ENCODE peak calls at places on chromosomes 6 and 20, in nine cellular contexts. One of them, this sample, is unnamed.

GRCh38 chr6:19838442-19839236 is 1.5 kb downstream of the ID4 start:
- DNase-seq in heart right ventricle: no peak
- DNase-seq in C1 segment of cervical spinal cord: no peak
- DNase-seq in head of caudate nucleus: peak
- DNase-seq in SK-N-DZ: peak
- DNase-seq in stimulated activated CD4-positive, alpha-beta T cell treated with anti-CD3 and anti-CD28 coated beads, Interleukin-12 subunit alpha, Interleukin-12 subunit beta, amount 100 ng/mL, for 4 hours: no peak
- DNase-seq in spleen: no peak
- DNase-seq in kidney tubule cell: peak
- DNase-seq in HTR-8/SVneo: peak
- DNase-seq in this sample: no peak

GRCh38 chr6:48113130-48113529 is 2.1 kb upstream of the PTCHD4 start:
- DNase-seq in HTR-8/SVneo: no peak
- DNase-seq in spleen: no peak
- DNase-seq in heart right ventricle: no peak
- DNase-seq in C1 segment of cervical spinal cord: no peak
- DNase-seq in stimulated activated CD4-positive, alpha-beta T cell treated with anti-CD3 and anti-CD28 coated beads, Interleukin-12 subunit alpha, Interleukin-12 subunit beta, amount 100 ng/mL, for 4 hours: no peak
- DNase-seq in SK-N-DZ: peak
- DNase-seq in head of caudate nucleus: no peak
- DNase-seq in kidney tubule cell: no peak
- DNase-seq in this sample: no peak

GRCh38 chr6:149079911-149080501 is 237.5 kb upstream of the TAB2 start:
- DNase-seq in C1 segment of cervical spinal cord: peak
- DNase-seq in spleen: no peak
- DNase-seq in HTR-8/SVneo: no peak
- DNase-seq in SK-N-DZ: peak
- DNase-seq in kidney tubule cell: no peak
- DNase-seq in head of caudate nucleus: no peak
- DNase-seq in stimulated activated CD4-positive, alpha-beta T cell treated with anti-CD3 and anti-CD28 coated beads, Interleukin-12 subunit alpha, Interleukin-12 subunit beta, amount 100 ng/mL, for 4 hours: no peak
- DNase-seq in heart right ventricle: peak
- DNase-seq in this sample: no peak

GRCh38 chr6:131766631-131767030 is 41.2 kb upstream of the ENPP1 start:
- DNase-seq in heart right ventricle: no peak
- DNase-seq in head of caudate nucleus: no peak
- DNase-seq in spleen: no peak
- DNase-seq in C1 segment of cervical spinal cord: no peak
- DNase-seq in kidney tubule cell: no peak
- DNase-seq in SK-N-DZ: no peak
- DNase-seq in HTR-8/SVneo: no peak
- DNase-seq in stimulated activated CD4-positive, alpha-beta T cell treated with anti-CD3 and anti-CD28 coated beads, Interleukin-12 subunit alpha, Interleukin-12 subunit beta, amount 100 ng/mL, for 4 hours: no peak
- DNase-seq in this sample: no peak

GRCh38 chr6:4167833-4168232 is 32.5 kb upstream of the ECI2 start:
- DNase-seq in heart right ventricle: no peak
- DNase-seq in stimulated activated CD4-positive, alpha-beta T cell treated with anti-CD3 and anti-CD28 coated beads, Interleukin-12 subunit alpha, Interleukin-12 subunit beta, amount 100 ng/mL, for 4 hours: no peak
- DNase-seq in head of caudate nucleus: no peak
- DNase-seq in spleen: no peak
- DNase-seq in C1 segment of cervical spinal cord: no peak
- DNase-seq in kidney tubule cell: no peak
- DNase-seq in SK-N-DZ: no peak
- DNase-seq in HTR-8/SVneo: no peak
- DNase-seq in this sample: no peak

GRCh38 chr6:151478670-151479069 is 15.1 kb upstream of the CCDC170 start:
- DNase-seq in stimulated activated CD4-positive, alpha-beta T cell treated with anti-CD3 and anti-CD28 coated beads, Interleukin-12 subunit alpha, Interleukin-12 subunit beta, amount 100 ng/mL, for 4 hours: no peak
- DNase-seq in heart right ventricle: no peak
- DNase-seq in kidney tubule cell: no peak
- DNase-seq in HTR-8/SVneo: no peak
- DNase-seq in SK-N-DZ: no peak
- DNase-seq in spleen: no peak
- DNase-seq in C1 segment of cervical spinal cord: no peak
- DNase-seq in head of caudate nucleus: no peak
- DNase-seq in this sample: no peak

GRCh38 chr6:133041020-133041419 is 200.1 kb upstream of the EYA4 start:
- DNase-seq in C1 segment of cervical spinal cord: no peak
- DNase-seq in heart right ventricle: peak
- DNase-seq in HTR-8/SVneo: no peak
- DNase-seq in head of caudate nucleus: no peak
- DNase-seq in kidney tubule cell: no peak
- DNase-seq in stimulated activated CD4-positive, alpha-beta T cell treated with anti-CD3 and anti-CD28 coated beads, Interleukin-12 subunit alpha, Interleukin-12 subunit beta, amount 100 ng/mL, for 4 hours: no peak
- DNase-seq in SK-N-DZ: peak
- DNase-seq in spleen: no peak
- DNase-seq in this sample: no peak

GRCh38 chr6:72940265-72940664 is 285.0 kb downstream of the KHDC1L start:
- DNase-seq in spleen: no peak
- DNase-seq in SK-N-DZ: no peak
- DNase-seq in HTR-8/SVneo: no peak
- DNase-seq in C1 segment of cervical spinal cord: no peak
- DNase-seq in stimulated activated CD4-positive, alpha-beta T cell treated with anti-CD3 and anti-CD28 coated beads, Interleukin-12 subunit alpha, Interleukin-12 subunit beta, amount 100 ng/mL, for 4 hours: no peak
- DNase-seq in heart right ventricle: no peak
- DNase-seq in head of caudate nucleus: no peak
- DNase-seq in kidney tubule cell: peak
- DNase-seq in this sample: no peak

GRCh38 chr20:58719258-58719657 is 26.7 kb downstream of the NPEPL1 start:
- DNase-seq in spleen: peak
- DNase-seq in SK-N-DZ: peak
- DNase-seq in kidney tubule cell: no peak
- DNase-seq in stimulated activated CD4-positive, alpha-beta T cell treated with anti-CD3 and anti-CD28 coated beads, Interleukin-12 subunit alpha, Interleukin-12 subunit beta, amount 100 ng/mL, for 4 hours: no peak
- DNase-seq in HTR-8/SVneo: no peak
- DNase-seq in heart right ventricle: no peak
- DNase-seq in C1 segment of cervical spinal cord: no peak
- DNase-seq in head of caudate nucleus: no peak
- DNase-seq in this sample: no peak

GRCh38 chr20:33910056-33910455 is 83.7 kb upstream of the RALY start:
- DNase-seq in HTR-8/SVneo: no peak
- DNase-seq in SK-N-DZ: no peak
- DNase-seq in stimulated activated CD4-positive, alpha-beta T cell treated with anti-CD3 and anti-CD28 coated beads, Interleukin-12 subunit alpha, Interleukin-12 subunit beta, amount 100 ng/mL, for 4 hours: no peak
- DNase-seq in C1 segment of cervical spinal cord: no peak
- DNase-seq in kidney tubule cell: no peak
- DNase-seq in spleen: no peak
- DNase-seq in head of caudate nucleus: no peak
- DNase-seq in heart right ventricle: no peak
- DNase-seq in this sample: no peak

GRCh38 chr6:71387179-71387578 is 98.6 kb downstream of the OGFRL1 start:
- DNase-seq in stimulated activated CD4-positive, alpha-beta T cell treated with anti-CD3 and anti-CD28 coated beads, Interleukin-12 subunit alpha, Interleukin-12 subunit beta, amount 100 ng/mL, for 4 hours: no peak
- DNase-seq in HTR-8/SVneo: no peak
- DNase-seq in C1 segment of cervical spinal cord: no peak
- DNase-seq in kidney tubule cell: no peak
- DNase-seq in spleen: no peak
- DNase-seq in SK-N-DZ: no peak
- DNase-seq in head of caudate nucleus: no peak
- DNase-seq in heart right ventricle: no peak
- DNase-seq in this sample: no peak

GRCh38 chr6:125789576-125790402 is 971 bp upstream of the NCOA7 start:
- DNase-seq in HTR-8/SVneo: no peak
- DNase-seq in head of caudate nucleus: peak
- DNase-seq in heart right ventricle: peak
- DNase-seq in kidney tubule cell: peak
- DNase-seq in stimulated activated CD4-positive, alpha-beta T cell treated with anti-CD3 and anti-CD28 coated beads, Interleukin-12 subunit alpha, Interleukin-12 subunit beta, amount 100 ng/mL, for 4 hours: peak
- DNase-seq in SK-N-DZ: peak
- DNase-seq in spleen: peak
- DNase-seq in C1 segment of cervical spinal cord: peak
- DNase-seq in this sample: no peak

GRCh38 chr20:25574411-25574810 is 10.9 kb downstream of the NINL start:
- DNase-seq in stimulated activated CD4-positive, alpha-beta T cell treated with anti-CD3 and anti-CD28 coated beads, Interleukin-12 subunit alpha, Interleukin-12 subunit beta, amount 100 ng/mL, for 4 hours: no peak
- DNase-seq in SK-N-DZ: peak
- DNase-seq in spleen: peak
- DNase-seq in head of caudate nucleus: no peak
- DNase-seq in C1 segment of cervical spinal cord: no peak
- DNase-seq in kidney tubule cell: peak
- DNase-seq in heart right ventricle: no peak
- DNase-seq in HTR-8/SVneo: peak
- DNase-seq in this sample: no peak

GRCh38 chr6:156582509-156582992 is 194.6 kb upstream of the ARID1B start:
- DNase-seq in heart right ventricle: no peak
- DNase-seq in kidney tubule cell: no peak
- DNase-seq in spleen: no peak
- DNase-seq in stimulated activated CD4-positive, alpha-beta T cell treated with anti-CD3 and anti-CD28 coated beads, Interleukin-12 subunit alpha, Interleukin-12 subunit beta, amount 100 ng/mL, for 4 hours: no peak
- DNase-seq in HTR-8/SVneo: no peak
- DNase-seq in SK-N-DZ: no peak
- DNase-seq in head of caudate nucleus: peak
- DNase-seq in C1 segment of cervical spinal cord: no peak
- DNase-seq in this sample: no peak

GRCh38 chr20:58308680-58309527 is 611 bp upstream of the RAB22A start:
- DNase-seq in kidney tubule cell: peak
- DNase-seq in SK-N-DZ: peak
- DNase-seq in stimulated activated CD4-positive, alpha-beta T cell treated with anti-CD3 and anti-CD28 coated beads, Interleukin-12 subunit alpha, Interleukin-12 subunit beta, amount 100 ng/mL, for 4 hours: peak
- DNase-seq in HTR-8/SVneo: peak
- DNase-seq in heart right ventricle: peak
- DNase-seq in spleen: peak
- DNase-seq in C1 segment of cervical spinal cord: peak
- DNase-seq in head of caudate nucleus: peak
- DNase-seq in this sample: peak

GRCh38 chr6:33167374-33168148 is 24.7 kb downstream of the COL11A2 start:
- DNase-seq in heart right ventricle: no peak
- DNase-seq in HTR-8/SVneo: no peak
- DNase-seq in head of caudate nucleus: no peak
- DNase-seq in stimulated activated CD4-positive, alpha-beta T cell treated with anti-CD3 and anti-CD28 coated beads, Interleukin-12 subunit alpha, Interleukin-12 subunit beta, amount 100 ng/mL, for 4 hours: no peak
- DNase-seq in SK-N-DZ: no peak
- DNase-seq in spleen: peak
- DNase-seq in kidney tubule cell: no peak
- DNase-seq in C1 segment of cervical spinal cord: no peak
- DNase-seq in this sample: no peak

GRCh38 chr6:128275681-128276080 is 244.7 kb downstream of the PTPRK start:
- DNase-seq in stimulated activated CD4-positive, alpha-beta T cell treated with anti-CD3 and anti-CD28 coated beads, Interleukin-12 subunit alpha, Interleukin-12 subunit beta, amount 100 ng/mL, for 4 hours: no peak
- DNase-seq in kidney tubule cell: no peak
- DNase-seq in SK-N-DZ: no peak
- DNase-seq in HTR-8/SVneo: no peak
- DNase-seq in heart right ventricle: no peak
- DNase-seq in spleen: no peak
- DNase-seq in C1 segment of cervical spinal cord: no peak
- DNase-seq in head of caudate nucleus: no peak
- DNase-seq in this sample: no peak

GRCh38 chr6:44416103-44416502 is 28.6 kb downstream of the CDC5L start:
- DNase-seq in HTR-8/SVneo: peak
- DNase-seq in C1 segment of cervical spinal cord: no peak
- DNase-seq in heart right ventricle: no peak
- DNase-seq in spleen: no peak
- DNase-seq in stimulated activated CD4-positive, alpha-beta T cell treated with anti-CD3 and anti-CD28 coated beads, Interleukin-12 subunit alpha, Interleukin-12 subunit beta, amount 100 ng/mL, for 4 hours: no peak
- DNase-seq in kidney tubule cell: peak
- DNase-seq in head of caudate nucleus: no peak
- DNase-seq in SK-N-DZ: no peak
- DNase-seq in this sample: no peak